ENCODE peak calls at places on chromosome 10, in nine cellular contexts. One of them, this sample, is unnamed.

GRCh38 chr10:49419005-49419404 is 23.1 kb upstream of the DRGX start:
- DNase-seq in foreskin fibroblast: no peak
- DNase-seq in tibial artery: no peak
- DNase-seq in astrocyte of the cerebellum: no peak
- DNase-seq in mesothelial cell of epicardium: peak; percentile 56
- DNase-seq in GM12865: no peak
- DNase-seq in choroid plexus epithelial cell: no peak
- DNase-seq in A549: no peak
- DNase-seq in GM12864: no peak
- DNase-seq in this sample: no peak

GRCh38 chr10:127196227-127196954 is at the start of gene INSYN2A:
- DNase-seq in astrocyte of the cerebellum: no peak
- DNase-seq in GM12864: no peak
- DNase-seq in tibial artery: no peak
- DNase-seq in A549: peak; percentile 46
- DNase-seq in GM12865: no peak
- DNase-seq in foreskin fibroblast: peak; percentile 46
- DNase-seq in mesothelial cell of epicardium: peak; percentile 54
- DNase-seq in choroid plexus epithelial cell: peak; percentile 48
- DNase-seq in this sample: no peak

GRCh38 chr10:7186387-7187032 is 224.3 kb downstream of the SFMBT2 start:
- DNase-seq in astrocyte of the cerebellum: no peak
- DNase-seq in GM12865: no peak
- DNase-seq in GM12864: no peak
- DNase-seq in choroid plexus epithelial cell: no peak
- DNase-seq in tibial artery: no peak
- DNase-seq in A549: no peak
- DNase-seq in foreskin fibroblast: no peak
- DNase-seq in mesothelial cell of epicardium: no peak
- DNase-seq in this sample: no peak

GRCh38 chr10:123997013-123997412 is 96.4 kb downstream of the CHST15 start:
- DNase-seq in GM12865: no peak
- DNase-seq in tibial artery: no peak
- DNase-seq in GM12864: no peak
- DNase-seq in astrocyte of the cerebellum: no peak
- DNase-seq in mesothelial cell of epicardium: peak; percentile 29
- DNase-seq in A549: no peak
- DNase-seq in foreskin fibroblast: no peak
- DNase-seq in choroid plexus epithelial cell: no peak
- DNase-seq in this sample: no peak

GRCh38 chr10:96267234-96267705 is 4.1 kb downstream of the BLNK start:
- DNase-seq in astrocyte of the cerebellum: no peak
- DNase-seq in A549: no peak
- DNase-seq in tibial artery: no peak
- DNase-seq in foreskin fibroblast: no peak
- DNase-seq in GM12864: no peak
- DNase-seq in mesothelial cell of epicardium: no peak
- DNase-seq in GM12865: no peak
- DNase-seq in choroid plexus epithelial cell: no peak
- DNase-seq in this sample: no peak

GRCh38 chr10:101829561-101830315 is 11.5 kb upstream of the OGA start:
- DNase-seq in A549: no peak
- DNase-seq in foreskin fibroblast: no peak
- DNase-seq in mesothelial cell of epicardium: peak; percentile 58
- DNase-seq in tibial artery: no peak
- DNase-seq in GM12865: peak; percentile 74
- DNase-seq in GM12864: no peak
- DNase-seq in choroid plexus epithelial cell: peak; percentile 67
- DNase-seq in astrocyte of the cerebellum: no peak
- DNase-seq in this sample: no peak

GRCh38 chr10:16182688-16183087 is 254.1 kb upstream of the PTER start:
- DNase-seq in tibial artery: peak; percentile 52
- DNase-seq in foreskin fibroblast: no peak
- DNase-seq in astrocyte of the cerebellum: no peak
- DNase-seq in A549: no peak
- DNase-seq in choroid plexus epithelial cell: no peak
- DNase-seq in GM12865: no peak
- DNase-seq in GM12864: no peak
- DNase-seq in mesothelial cell of epicardium: no peak
- DNase-seq in this sample: no peak

GRCh38 chr10:111207525-111207924 is 130.7 kb downstream of the ADRA2A start:
- DNase-seq in astrocyte of the cerebellum: no peak
- DNase-seq in GM12864: no peak
- DNase-seq in A549: no peak
- DNase-seq in tibial artery: no peak
- DNase-seq in GM12865: peak; percentile 33
- DNase-seq in foreskin fibroblast: no peak
- DNase-seq in mesothelial cell of epicardium: no peak
- DNase-seq in choroid plexus epithelial cell: no peak
- DNase-seq in this sample: no peak

GRCh38 chr10:29540016-29540415 is 94.8 kb downstream of the SVIL start:
- DNase-seq in GM12865: no peak
- DNase-seq in choroid plexus epithelial cell: no peak
- DNase-seq in foreskin fibroblast: no peak
- DNase-seq in A549: no peak
- DNase-seq in GM12864: no peak
- DNase-seq in tibial artery: no peak
- DNase-seq in astrocyte of the cerebellum: no peak
- DNase-seq in mesothelial cell of epicardium: no peak
- DNase-seq in this sample: no peak

GRCh38 chr10:21359202-21359601 is 166.3 kb downstream of the SKIDA1 start:
- DNase-seq in GM12865: no peak
- DNase-seq in mesothelial cell of epicardium: no peak
- DNase-seq in A549: no peak
- DNase-seq in choroid plexus epithelial cell: no peak
- DNase-seq in foreskin fibroblast: no peak
- DNase-seq in tibial artery: no peak
- DNase-seq in GM12864: no peak
- DNase-seq in astrocyte of the cerebellum: no peak
- DNase-seq in this sample: no peak

GRCh38 chr10:58570979-58571378 is 58.3 kb downstream of the BICC1 start:
- DNase-seq in A549: no peak
- DNase-seq in mesothelial cell of epicardium: no peak
- DNase-seq in astrocyte of the cerebellum: no peak
- DNase-seq in foreskin fibroblast: no peak
- DNase-seq in tibial artery: no peak
- DNase-seq in choroid plexus epithelial cell: no peak
- DNase-seq in GM12864: no peak
- DNase-seq in GM12865: no peak
- DNase-seq in this sample: no peak

GRCh38 chr10:119293368-119293767 is 86.0 kb downstream of the GRK5 start:
- DNase-seq in GM12865: no peak
- DNase-seq in GM12864: no peak
- DNase-seq in tibial artery: no peak
- DNase-seq in choroid plexus epithelial cell: no peak
- DNase-seq in foreskin fibroblast: no peak
- DNase-seq in astrocyte of the cerebellum: no peak
- DNase-seq in mesothelial cell of epicardium: no peak
- DNase-seq in A549: no peak
- DNase-seq in this sample: no peak

GRCh38 chr10:119333146-119333792 is 125.9 kb downstream of the GRK5 start:
- DNase-seq in astrocyte of the cerebellum: no peak
- DNase-seq in foreskin fibroblast: peak; percentile 41
- DNase-seq in GM12864: no peak
- DNase-seq in A549: no peak
- DNase-seq in GM12865: no peak
- DNase-seq in choroid plexus epithelial cell: peak; percentile 40
- DNase-seq in tibial artery: no peak
- DNase-seq in mesothelial cell of epicardium: no peak
- DNase-seq in this sample: no peak

GRCh38 chr10:114857922-114858629 is 36.5 kb downstream of the FHIP2A start:
- DNase-seq in A549: no peak
- DNase-seq in tibial artery: no peak
- DNase-seq in astrocyte of the cerebellum: no peak
- DNase-seq in GM12864: no peak
- DNase-seq in mesothelial cell of epicardium: no peak
- DNase-seq in choroid plexus epithelial cell: no peak
- DNase-seq in foreskin fibroblast: no peak
- DNase-seq in GM12865: no peak
- DNase-seq in this sample: no peak

GRCh38 chr10:43237128-43237527 is 29.7 kb downstream of the RASGEF1A start:
- DNase-seq in astrocyte of the cerebellum: no peak
- DNase-seq in foreskin fibroblast: no peak
- DNase-seq in GM12864: no peak
- DNase-seq in A549: no peak
- DNase-seq in choroid plexus epithelial cell: no peak
- DNase-seq in mesothelial cell of epicardium: peak; percentile 21
- DNase-seq in tibial artery: peak; percentile 8
- DNase-seq in GM12865: no peak
- DNase-seq in this sample: no peak

DNA sequence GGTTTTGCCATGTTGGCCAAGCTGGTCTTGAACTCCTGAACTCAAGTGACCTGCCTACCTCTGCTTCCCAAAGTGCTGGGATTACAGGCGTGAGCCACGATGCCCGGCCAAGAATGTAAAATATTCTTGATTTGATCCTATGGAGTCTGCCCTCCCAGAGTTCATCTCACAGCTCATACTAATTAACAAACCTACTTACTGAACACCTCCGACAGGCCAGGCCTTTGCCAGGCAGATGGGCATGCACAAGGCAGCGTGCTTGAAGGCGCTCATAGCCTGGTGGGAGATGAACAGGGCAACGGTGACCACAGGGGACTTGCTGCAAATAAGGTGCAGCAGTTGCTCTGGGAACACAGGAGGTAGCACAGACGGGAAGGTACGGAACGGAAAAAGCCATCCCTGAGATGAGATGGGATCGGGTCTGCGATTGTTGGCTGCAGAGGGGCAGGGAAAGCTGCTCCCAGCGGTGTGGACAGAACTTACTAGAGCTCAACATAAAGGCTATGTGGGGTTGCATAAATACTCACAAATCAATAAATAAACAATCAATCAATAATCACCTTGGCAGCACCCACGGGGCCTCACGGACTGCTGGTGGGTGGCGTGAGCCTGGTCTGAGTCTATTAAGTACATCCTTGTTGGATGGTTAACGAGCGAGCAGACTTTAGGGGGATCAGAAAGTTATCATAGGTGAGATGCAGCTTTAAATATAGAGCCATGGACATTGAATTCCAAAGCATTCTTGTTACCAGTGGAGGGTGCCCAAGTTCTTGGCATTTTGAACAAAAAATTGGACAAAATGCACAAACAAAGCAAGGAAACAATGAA is 4.7 kb downstream of the ACBD7 start:
- DNase-seq in tibial artery: no peak
- DNase-seq in mesothelial cell of epicardium: no peak
- DNase-seq in foreskin fibroblast: no peak
- DNase-seq in GM12865: no peak
- DNase-seq in GM12864: no peak
- DNase-seq in choroid plexus epithelial cell: no peak
- DNase-seq in astrocyte of the cerebellum: no peak
- DNase-seq in A549: no peak
- DNase-seq in this sample: no peak
- TF ChIP-seq CTCF in tibial artery: no peak
- TF ChIP-seq CTCF in mesothelial cell of epicardium: no peak
- TF ChIP-seq CTCF in foreskin fibroblast: no peak
- TF ChIP-seq CTCF in GM12865: no peak
- TF ChIP-seq CTCF in GM12864: no peak
- TF ChIP-seq CTCF in choroid plexus epithelial cell: peak; percentile 8
- TF ChIP-seq CTCF in astrocyte of the cerebellum: peak; percentile 18
- TF ChIP-seq CTCF in A549: no peak
- TF ChIP-seq CTCF in this sample: no peak

GRCh38 chr10:104642311-104643022 is 1.4 kb downstream of the SORCS3 start:
- DNase-seq in choroid plexus epithelial cell: peak; percentile 5
- DNase-seq in astrocyte of the cerebellum: peak; percentile 4
- DNase-seq in foreskin fibroblast: no peak
- DNase-seq in mesothelial cell of epicardium: peak; percentile 75
- DNase-seq in GM12864: no peak
- DNase-seq in A549: peak; percentile 65
- DNase-seq in tibial artery: no peak
- DNase-seq in GM12865: peak; percentile 10
- DNase-seq in this sample: no peak
- TF ChIP-seq CTCF in choroid plexus epithelial cell: no peak
- TF ChIP-seq CTCF in astrocyte of the cerebellum: peak; percentile 65
- TF ChIP-seq CTCF in foreskin fibroblast: peak; percentile 13
- TF ChIP-seq CTCF in mesothelial cell of epicardium: peak; percentile 41
- TF ChIP-seq CTCF in GM12864: peak; percentile 43
- TF ChIP-seq CTCF in A549: peak; percentile 40
- TF ChIP-seq CTCF in tibial artery: no peak
- TF ChIP-seq CTCF in GM12865: peak; percentile 11
- TF ChIP-seq CTCF in this sample: no peak

DNA sequence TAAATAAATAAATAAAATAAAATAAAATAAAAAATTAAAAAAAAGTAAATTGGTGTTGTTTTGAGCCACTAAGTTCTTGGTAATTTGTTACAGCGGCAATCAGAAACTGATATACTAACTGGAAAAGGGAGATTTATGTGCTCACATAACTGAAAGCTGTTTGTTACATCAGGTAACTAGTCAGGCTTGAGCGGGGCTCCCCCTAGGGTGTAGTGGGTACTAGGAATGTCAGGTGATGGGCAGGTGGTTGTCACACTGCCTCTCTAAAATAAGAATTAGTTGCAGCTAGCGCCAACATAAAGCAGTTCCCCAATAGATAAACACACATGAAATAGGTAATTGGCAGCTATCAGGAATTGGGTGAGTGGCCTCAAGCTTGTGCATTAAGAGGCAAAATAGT is 1336.9 kb downstream of the XPNPEP1 start:
- DNase-seq in mesothelial cell of epicardium: no peak
- DNase-seq in GM12865: no peak
- DNase-seq in choroid plexus epithelial cell: no peak
- DNase-seq in foreskin fibroblast: no peak
- DNase-seq in tibial artery: no peak
- DNase-seq in A549: no peak
- DNase-seq in GM12864: no peak
- DNase-seq in astrocyte of the cerebellum: no peak
- DNase-seq in this sample: no peak
- TF ChIP-seq CTCF in mesothelial cell of epicardium: no peak
- TF ChIP-seq CTCF in GM12865: no peak
- TF ChIP-seq CTCF in choroid plexus epithelial cell: no peak
- TF ChIP-seq CTCF in foreskin fibroblast: no peak
- TF ChIP-seq CTCF in tibial artery: no peak
- TF ChIP-seq CTCF in A549: no peak
- TF ChIP-seq CTCF in GM12864: no peak
- TF ChIP-seq CTCF in astrocyte of the cerebellum: no peak
- TF ChIP-seq CTCF in this sample: no peak

DNA sequence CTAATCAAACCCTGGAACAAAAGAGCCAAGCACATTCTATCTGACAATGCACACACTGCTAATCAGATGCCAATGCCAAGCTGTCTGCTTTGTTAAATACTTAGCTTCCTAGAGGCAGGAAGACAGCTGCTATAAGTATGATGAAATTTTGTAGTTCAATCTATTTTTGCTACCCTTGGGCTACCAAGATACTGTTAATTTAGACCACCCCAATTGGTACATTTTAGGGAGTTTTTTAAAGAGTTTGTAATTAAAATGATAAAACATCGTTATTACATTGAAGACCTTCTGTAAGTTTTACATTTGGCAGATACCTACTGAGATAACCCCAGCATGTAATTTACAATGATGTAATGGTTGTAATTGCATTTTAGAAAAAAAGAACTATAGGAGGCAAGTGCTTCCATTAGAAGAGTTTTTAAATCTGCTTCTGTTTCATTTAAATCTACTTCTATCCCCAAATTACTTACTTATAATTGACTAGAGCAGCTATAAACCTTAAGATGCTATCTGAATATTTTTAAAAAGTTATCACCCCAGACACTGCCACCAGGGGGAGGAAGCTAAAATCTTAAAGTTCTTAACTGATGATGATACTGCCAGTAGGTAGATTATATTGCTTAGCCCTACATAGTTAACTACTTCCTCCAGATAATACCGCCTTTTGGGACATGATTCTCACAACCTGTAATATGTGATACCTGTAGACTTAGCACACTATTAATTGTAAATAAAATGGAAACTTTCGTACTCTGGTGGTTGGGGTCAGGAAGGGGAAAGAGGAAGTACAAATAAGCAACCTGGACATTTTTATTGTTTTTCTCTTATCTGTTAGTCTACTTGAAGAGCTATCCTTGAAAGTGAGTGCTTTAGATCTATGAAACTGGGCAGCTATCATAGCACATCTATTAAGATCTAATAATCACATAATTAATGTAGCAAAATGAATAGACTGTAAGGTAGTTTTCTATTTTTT is 268.8 kb downstream of the ADK start:
- DNase-seq in GM12865: peak; percentile 45
- DNase-seq in choroid plexus epithelial cell: peak; percentile 53
- DNase-seq in mesothelial cell of epicardium: no peak
- DNase-seq in astrocyte of the cerebellum: no peak
- DNase-seq in foreskin fibroblast: no peak
- DNase-seq in A549: peak; percentile 11
- DNase-seq in tibial artery: no peak
- DNase-seq in GM12864: peak; percentile 2
- DNase-seq in this sample: no peak
- TF ChIP-seq CTCF in GM12865: peak; percentile 25
- TF ChIP-seq CTCF in choroid plexus epithelial cell: peak; percentile 61
- TF ChIP-seq CTCF in mesothelial cell of epicardium: peak; percentile 74
- TF ChIP-seq CTCF in astrocyte of the cerebellum: peak; percentile 36
- TF ChIP-seq CTCF in foreskin fibroblast: peak; percentile 37
- TF ChIP-seq CTCF in A549: peak; percentile 45
- TF ChIP-seq CTCF in tibial artery: peak; percentile 25
- TF ChIP-seq CTCF in GM12864: peak; percentile 45
- TF ChIP-seq CTCF in this sample: no peak